ENCODE peak calls at places on chromosome 17, in ten cellular contexts. F is astrocyte, T is HCT116, E is K562, Y is PC-3, N is A549, U is neural progenitor cell, R is GM23338, Z is IMR-90, O is GM12878. A is an unnamed sample.

GRCh38 chr17:38451840-38452529 is 23.7 kb downstream of the ARHGAP23 start:
- DNase-seq in R (peak; percentile 95), Y (no peak), Z (peak; percentile 94), U (peak; percentile 65), E (peak; percentile 28), F (peak; percentile 89), N (no peak), O (no peak), T (no peak), A (peak; percentile 19)

GRCh38 chr17:73697872-73698271 is 53.6 kb upstream of the SDK2 start:
- DNase-seq in R (peak; percentile 28), T (no peak), O (no peak), Z (no peak), E (no peak), F (no peak), U (no peak), Y (no peak), N (no peak), A (no peak)

GRCh38 chr17:67993998-67994361 is 2.3 kb downstream of the C17orf58 start:
- DNase-seq in U (no peak), E (peak; percentile 65), N (no peak), F (no peak), O (no peak), Z (peak; percentile 12), R (peak; percentile 41), T (no peak), Y (no peak), A (no peak)

GRCh38 chr17:33452797-33453196 is 159.7 kb upstream of the ASIC2 start:
- DNase-seq in R (peak; percentile 76), N (no peak), Z (no peak), F (no peak), U (no peak), Y (no peak), T (no peak), E (no peak), O (no peak), A (no peak)

GRCh38 chr17:32350662-32351418 is 883 bp downstream of the ZNF207 start:
- DNase-seq in F (peak; percentile 50), R (peak; percentile 49), O (no peak), Z (peak; percentile 62), E (peak; percentile 70), U (peak; percentile 50), N (peak; percentile 79), T (no peak), Y (peak; percentile 38), A (peak; percentile 62)

GRCh38 chr17:19733953-19734526 is 14.1 kb downstream of the ALDH3A1 start:
- DNase-seq in N (no peak), R (no peak), Z (no peak), F (no peak), U (no peak), E (no peak), O (no peak), T (no peak), Y (no peak), A (no peak)

GRCh38 chr17:32485261-32485955 is 1.4 kb upstream of the CDK5R1 start:
- DNase-seq in Z (no peak), O (no peak), R (no peak), N (no peak), F (no peak), Y (peak; percentile 21), E (peak; percentile 20), U (no peak), T (no peak), A (no peak)

GRCh38 chr17:56499799-56500388 is 93.6 kb upstream of the NOG start:
- DNase-seq in U (peak; percentile 36), E (peak; percentile 40), T (peak; percentile 57), N (peak; percentile 66), Y (peak; percentile 73), O (no peak), F (peak; percentile 4), Z (peak; percentile 37), R (peak; percentile 73), A (peak; percentile 23)

GRCh38 chr17:59490259-59490658 is 75.2 kb upstream of the DHX40 start:
- DNase-seq in Z (peak; percentile 10), O (no peak), R (no peak), N (no peak), F (no peak), E (no peak), Y (no peak), T (no peak), U (no peak), A (no peak)

GRCh38 chr17:50198026-50198669 is 3.3 kb downstream of the COL1A1 start:
- DNase-seq in F (no peak), Z (peak; percentile 63), U (peak; percentile 70), E (peak; percentile 67), Y (peak; percentile 91), O (no peak), N (peak; percentile 84), T (peak; percentile 52), R (peak; percentile 72), A (peak; percentile 55)

GRCh38 chr17:67353161-67353560 is 13.2 kb downstream of the PSMD12 start:
- DNase-seq in Y (no peak), Z (no peak), R (peak; percentile 18), O (no peak), N (no peak), U (no peak), F (no peak), E (no peak), T (no peak), A (no peak)

GRCh38 chr17:27976331-27976730 is 66.1 kb upstream of the NLK start:
- DNase-seq in O (peak; percentile 47), U (no peak), T (no peak), Z (no peak), F (no peak), Y (no peak), E (no peak), N (no peak), R (no peak), A (no peak)

GRCh38 chr17:22171631-22172030 is 479.3 kb downstream of the KCNJ18 start:
- DNase-seq in T (no peak), R (peak; percentile 50), U (no peak), Z (no peak), N (no peak), F (no peak), Y (no peak), O (no peak), E (no peak), A (no peak)

GRCh38 chr17:33218657-33219298 is 74.3 kb downstream of the ASIC2 start:
- DNase-seq in F (peak; percentile 69), R (no peak), U (no peak), N (no peak), T (no peak), O (no peak), E (no peak), Z (peak; percentile 56), Y (no peak), A (no peak)

GRCh38 chr17:231191-231965 is 49.9 kb upstream of the DOC2B start:
- DNase-seq in F (no peak), O (no peak), Y (no peak), U (no peak), E (no peak), T (no peak), Z (no peak), R (no peak), N (no peak), A (no peak)

GRCh38 chr17:57006040-57006439 is 28.1 kb downstream of the SCPEP1 start:
- DNase-seq in O (no peak), N (no peak), F (no peak), U (no peak), E (peak; percentile 41), Y (peak; percentile 23), T (no peak), Z (no peak), R (no peak), A (no peak)

GRCh38 chr17:65530158-65530984 is 31.1 kb downstream of the AXIN2 start:
- DNase-seq in N (no peak), R (no peak), Z (no peak), O (no peak), F (no peak), Y (no peak), E (no peak), U (no peak), T (no peak), A (peak; percentile 30)

GRCh38 chr17:77610518-77610893 is 348.0 kb upstream of the TNRC6C start:
- DNase-seq in Y (no peak), F (no peak), O (no peak), U (no peak), E (no peak), T (no peak), R (no peak), N (no peak), Z (no peak), A (no peak)
- H3K4me3 ChIP-seq in Y (no peak overlapping the region), F (no peak overlapping the region), O (no peak overlapping the region), U (no peak overlapping the region), E (no peak overlapping the region), T (no peak overlapping the region), R (no peak overlapping the region), N (no peak overlapping the region), Z (no peak overlapping the region), A (no peak overlapping the region)

GRCh38 chr17:37447641-37448040 is 41.0 kb downstream of the TADA2A start:
- DNase-seq in U (no peak), N (no peak), Z (peak; percentile 51), R (no peak), F (peak; percentile 44), Y (peak; percentile 55), O (no peak), T (peak; percentile 50), E (no peak), A (no peak)
- H3K4me2 ChIP-seq in U (no peak overlapping the region), N (peak overlapping the region; percentile 34), Z (peak overlapping the region; percentile 28), R (no peak overlapping the region), F (peak overlapping the region; percentile 54), Y (peak overlapping the region; percentile 38), O (no peak overlapping the region), T (peak overlapping the region; percentile 63), E (no peak overlapping the region), A (no peak overlapping the region)

DNA sequence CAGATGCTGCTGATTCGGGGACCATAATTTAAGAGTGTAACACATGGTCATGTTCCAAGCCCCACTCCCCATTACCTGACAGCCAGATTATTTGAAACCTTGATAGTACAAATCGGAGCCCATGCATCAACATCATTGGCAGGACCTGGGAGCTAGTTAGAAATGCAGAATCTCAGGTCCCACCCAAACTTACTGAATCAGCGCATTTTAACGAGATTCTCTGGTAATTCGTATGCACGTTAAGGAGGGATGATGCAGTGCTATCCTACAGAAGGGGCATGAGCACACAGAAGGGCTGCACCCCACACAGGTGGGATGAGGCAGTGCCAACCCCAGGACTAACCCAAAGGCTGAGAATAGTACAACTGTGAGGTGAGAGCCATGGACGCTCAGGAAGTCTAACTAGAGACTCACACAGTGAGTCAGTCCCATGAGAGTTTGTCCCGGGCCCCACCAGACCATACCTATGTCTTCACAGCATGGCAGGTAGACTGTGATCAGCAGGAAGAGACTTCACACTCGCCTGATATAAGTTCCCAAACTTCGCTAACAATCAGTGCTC is 64.9 kb downstream of the ZNF18 start:
- DNase-seq in F (no peak), T (no peak), U (no peak), Z (no peak), R (no peak), O (no peak), E (no peak), N (no peak), Y (no peak), A (no peak)
- TF ChIP-seq CTCF in F (no peak), T (no peak), U (no peak), Z (no peak), R (no peak), O (no peak), E (no peak), N (no peak), Y (no peak), A (no peak)

DNA sequence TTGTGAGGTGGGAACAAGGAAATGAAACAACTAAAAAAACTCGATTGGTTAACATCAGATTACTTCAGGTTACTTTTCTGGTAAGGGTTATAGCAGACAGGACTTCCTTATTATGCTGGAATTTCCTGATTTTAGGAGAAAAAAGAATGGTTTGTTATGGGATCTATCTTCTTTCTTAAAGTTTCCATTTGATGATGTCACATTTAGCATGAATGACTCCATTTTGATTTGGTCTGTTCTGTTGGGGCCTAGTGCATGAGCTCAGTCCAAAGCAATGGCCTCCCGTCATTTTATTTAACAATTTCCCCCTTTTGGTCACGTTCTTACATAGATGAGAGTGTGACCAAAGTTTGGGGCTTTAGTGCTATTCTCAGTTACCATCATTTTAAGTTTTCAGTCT is 210.7 kb downstream of the KCNJ2 start:
- DNase-seq in T (no peak), R (no peak), Y (no peak), O (no peak), U (no peak), Z (no peak), E (no peak), F (no peak), N (no peak), A (no peak)
- H3K4me3 ChIP-seq in T (no peak overlapping the region), R (no peak overlapping the region), Y (no peak overlapping the region), O (no peak overlapping the region), U (no peak overlapping the region), Z (no peak overlapping the region), E (no peak overlapping the region), F (no peak overlapping the region), N (no peak overlapping the region), A (no peak overlapping the region)

A was measured in DND-41.